ENCODE peak calls at places on chromosomes 13 and 19, in five cellular contexts. Q, L, D, Y and S are unnamed samples.
A peak's percentile ranks its signal among the peaks of the same experiment; 100 is the strongest.

GRCh38 chr19:45901912-45902650 is at the start of gene MYPOP:
- DNase-seq in Y (no peak), L (no peak), D (no peak), Q (no peak), S (no peak)

GRCh38 chr13:113918580-113918979 is 54.7 kb upstream of the GAS6 start:
- DNase-seq in Y (no peak), D (no peak), Q (no peak), L (no peak), S (no peak)

GRCh38 chr19:12825259-12826131 is 8.9 kb downstream of the RTBDN start:
- DNase-seq in D (no peak), Q (peak; percentile 46), L (peak; percentile 17), Y (no peak), S (no peak)

GRCh38 chr13:35468195-35468594 is 8.3 kb downstream of the MAB21L1 start:
- DNase-seq in D (no peak), Q (peak; percentile 14), Y (no peak), L (no peak), S (no peak)

GRCh38 chr19:47228937-47229673 is 1.9 kb downstream of the BBC3 start:
- DNase-seq in L (no peak), D (no peak), Q (peak; percentile 6), Y (no peak), S (no peak)

GRCh38 chr19:6664916-6665315 is 5.0 kb downstream of the TNFSF14 start:
- DNase-seq in Q (no peak), D (no peak), Y (no peak), L (no peak), S (no peak)

GRCh38 chr13:113420833-113421600 is 32.3 kb downstream of the ADPRHL1 start:
- DNase-seq in Y (no peak), L (no peak), Q (peak; percentile 25), D (no peak), S (no peak)

GRCh38 chr13:111413407-111414187 is 93.2 kb downstream of the TEX29 start:
- DNase-seq in D (no peak), Q (no peak), Y (no peak), L (no peak), S (no peak)

GRCh38 chr13:96091164-96091931 is 1.4 kb downstream of the HS6ST3 start:
- DNase-seq in Q (peak; percentile 34), L (peak; percentile 51), D (no peak), Y (no peak), S (no peak)